ENCODE peak calls at places on chromosomes 5 and 9, in six cellular contexts. A is stomach, W is HL-60, E is breast epithelium, X is suprapubic skin, T is sigmoid colon. O is an unnamed sample.

GRCh38 chr5:170498811-170499210 is 5.0 kb upstream of the KCNIP1 start:
- DNase-seq in A (no peak), W (no peak), E (no peak), X (no peak), T (no peak), O (no peak)

GRCh38 chr9:121282309-121283071 is 14.5 kb downstream of the GSN start:
- DNase-seq in A (peak; percentile 36), T (peak; percentile 93), X (peak; percentile 91), E (peak; percentile 86), W (no peak), O (no peak)

GRCh38 chr5:170262061-170262764 is 29.4 kb downstream of the C5orf58 start:
- DNase-seq in T (no peak), E (no peak), W (no peak), A (no peak), X (no peak), O (no peak)

GRCh38 chr5:34854459-34855174 is 15.7 kb downstream of the TTC23L start:
- DNase-seq in X (no peak), T (no peak), A (no peak), E (no peak), W (no peak), O (no peak)

GRCh38 chr9:127197186-127197860 is 67.3 kb upstream of the GARNL3 start:
- DNase-seq in X (no peak), E (no peak), T (no peak), A (no peak), W (no peak), O (no peak)

GRCh38 chr5:180303226-180304015 is 11.5 kb upstream of the MAPK9 start:
- DNase-seq in W (no peak), X (no peak), E (no peak), T (no peak), A (no peak), O (no peak)

GRCh38 chr9:84701801-84702200 is 32.3 kb downstream of the NTRK2 start:
- DNase-seq in W (no peak), E (no peak), A (no peak), X (no peak), T (no peak), O (no peak)

GRCh38 chr9:98944130-98945074 is 695 bp downstream of the COL15A1 start:
- DNase-seq in X (peak; percentile 79), E (no peak), W (peak; percentile 37), A (no peak), T (peak; percentile 80), O (no peak)

GRCh38 chr9:504921-505821 is 290.5 kb downstream of the DOCK8 start:
- DNase-seq in T (peak; percentile 71), A (peak; percentile 27), X (no peak), E (no peak), W (no peak), O (no peak)

GRCh38 chr9:98807070-98807810 is at the start of gene GALNT12:
- DNase-seq in W (no peak), T (peak; percentile 71), A (peak; percentile 47), E (no peak), X (no peak), O (no peak)

GRCh38 chr9:131661954-131662621 is 77.8 kb downstream of the RAPGEF1 start:
- DNase-seq in A (no peak), X (no peak), T (no peak), E (no peak), W (no peak), O (no peak)

GRCh38 chr9:91421987-91422765 is 1.5 kb downstream of the NFIL3 start:
- DNase-seq in A (no peak), T (no peak), E (no peak), X (no peak), W (no peak), O (no peak)
- TF ChIP-seq POLR2AphosphoS5 in A (no peak), T (peak; percentile 2), E (no peak), X (no peak), W (no peak), O (no peak)

GRCh38 chr5:119274024-119274766 is 81.6 kb upstream of the TNFAIP8 start:
- DNase-seq in W (no peak), E (peak; percentile 41), T (no peak), X (no peak), A (no peak), O (no peak)
- TF ChIP-seq POLR2AphosphoS5 in W (no peak), E (no peak), T (no peak), X (no peak), A (no peak), O (no peak)

GRCh38 chr9:80076105-80076504 is 504.3 kb downstream of the TLE4 start:
- DNase-seq in X (no peak), E (no peak), A (no peak), T (no peak), W (no peak), O (no peak)
- TF ChIP-seq POLR2AphosphoS5 in X (no peak), E (no peak), A (no peak), T (no peak), W (no peak), O (no peak)

GRCh38 chr9:109013678-109014145 is 413 bp upstream of the CTNNAL1 start:
- DNase-seq in A (no peak), T (no peak), X (no peak), W (no peak), E (no peak), O (peak; percentile 48)

GRCh38 chr9:109012876-109013677 is at the start of gene CTNNAL1:
- DNase-seq in W (peak; percentile 70), T (peak; percentile 98), A (peak; percentile 94), X (peak; percentile 97), E (peak; percentile 91), O (no peak)

GRCh38 chr9:109014267-109015025 is 1.1 kb upstream of the CTNNAL1 start:
- DNase-seq in T (no peak), A (no peak), E (no peak), W (no peak), X (no peak), O (peak; percentile 32)

GRCh38 chr9:109010676-109011655 is 2.3 kb downstream of the CTNNAL1 start:
- DNase-seq in E (no peak), T (no peak), W (no peak), X (no peak), A (no peak), O (no peak)

GRCh38 chr9:109012009-109012875 is 1.1 kb downstream of the CTNNAL1 start:
- DNase-seq in E (peak; percentile 75), W (no peak), A (peak; percentile 57), T (peak; percentile 85), X (peak; percentile 82), O (peak; percentile 34)
- TF ChIP-seq POLR2AphosphoS5 in E (no peak), W (no peak), A (peak; percentile 51), T (peak; percentile 60), X (peak; percentile 7), O (no peak)

GRCh38 chr9:95775191-95775590 is 100.3 kb upstream of the ERCC6L2 start:
- DNase-seq in T (no peak), E (no peak), A (no peak), X (no peak), W (no peak), O (no peak)
- TF ChIP-seq POLR2AphosphoS5 in T (no peak), E (no peak), A (no peak), X (no peak), W (no peak), O (no peak)

GRCh38 chr9:108184009-108184408 is 671.8 kb downstream of the ACTL7B start:
- DNase-seq in E (no peak), T (no peak), X (no peak), W (no peak), A (no peak), O (no peak)

GRCh38 chr9:108185613-108186012 is 670.2 kb downstream of the ACTL7B start:
- DNase-seq in E (no peak), X (no peak), T (no peak), A (no peak), W (no peak), O (no peak)

GRCh38 chr9:108188482-108188881 is 667.3 kb downstream of the ACTL7B start:
- DNase-seq in A (no peak), X (no peak), T (no peak), E (no peak), W (no peak), O (no peak)

GRCh38 chr9:108184941-108185340 is 670.8 kb downstream of the ACTL7B start:
- DNase-seq in A (no peak), E (peak; percentile 82), W (no peak), T (no peak), X (no peak), O (no peak)

DNA sequence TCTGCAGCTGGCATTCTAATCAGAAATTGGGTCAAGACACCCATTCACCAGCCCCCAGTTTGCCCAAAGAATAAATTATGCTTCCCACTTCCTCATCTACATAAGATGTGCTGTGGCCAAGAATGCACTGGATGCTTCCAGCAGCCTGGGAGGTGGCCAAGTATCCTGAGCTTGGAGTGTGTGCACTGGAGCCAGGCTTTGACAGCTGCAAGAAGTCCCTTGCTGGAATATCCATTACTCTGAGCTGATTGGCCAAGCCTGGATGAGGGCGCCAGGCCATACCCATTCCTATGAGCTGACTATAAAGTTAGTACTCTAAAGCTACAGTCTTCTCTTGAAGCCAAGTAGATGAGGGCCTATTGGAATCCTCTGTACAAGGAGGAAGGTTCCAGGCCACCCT is 668.8 kb downstream of the ACTL7B start:
- DNase-seq in W (no peak), X (no peak), T (peak; percentile 81), A (peak; percentile 43), E (no peak), O (no peak)
- TF ChIP-seq POLR2AphosphoS5 in W (no peak), X (no peak), T (peak; percentile 10), A (no peak), E (no peak), O (no peak)

DNA sequence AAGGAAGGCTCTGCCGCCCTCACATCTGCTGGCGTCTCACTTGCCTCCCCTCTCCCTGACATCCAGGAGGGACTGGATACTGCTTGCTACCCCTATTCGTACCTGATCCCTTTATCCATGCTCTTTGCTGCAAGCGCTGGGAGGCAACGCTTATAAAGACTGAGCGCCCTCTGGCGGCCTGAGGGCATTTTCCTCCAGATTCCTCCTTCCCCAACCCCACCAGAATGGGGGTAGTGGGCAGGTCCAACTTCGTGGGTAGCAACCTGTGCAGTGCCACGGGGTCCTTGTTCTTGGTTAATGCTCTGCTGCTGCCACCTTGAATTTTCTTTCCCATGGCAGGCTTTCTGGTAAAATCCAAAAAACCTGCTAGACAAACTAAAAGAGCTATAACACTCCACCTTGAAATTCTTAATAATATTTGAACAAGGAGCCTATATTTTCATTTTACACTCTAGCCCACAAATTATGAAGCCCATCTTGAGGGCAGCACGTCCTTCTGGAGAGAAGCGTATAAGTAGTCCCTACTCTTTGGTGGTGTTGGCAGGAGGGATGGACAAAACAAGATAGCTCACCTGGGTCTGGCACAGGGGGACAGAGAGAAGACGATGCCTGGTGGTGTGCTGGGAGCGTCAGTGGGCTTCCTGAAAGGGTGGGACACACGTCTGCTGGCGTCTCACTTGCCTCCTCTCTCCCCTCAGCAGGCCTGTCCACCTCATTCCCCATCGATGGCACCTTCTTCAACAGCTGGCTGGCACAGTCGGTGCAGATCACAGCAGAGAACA is 52.5 kb downstream of the JADE2 start:
- DNase-seq in A (peak; percentile 85), E (peak; percentile 47), T (peak; percentile 87), X (no peak), W (no peak), O (peak; percentile 28)
- TF ChIP-seq POLR2AphosphoS5 in A (peak; percentile 14), E (no peak), T (peak; percentile 27), X (no peak), W (no peak), O (no peak)